ENCODE peak calls at places on chromosome 9, in nine cellular contexts. V is astrocyte of the spinal cord, Q is amygdala, W is NCI-H1436 treated with DMSO at 0.1 percent for 48 hours, U is pancreas, O is tibial artery, S is AG20443, J is activated T-cell treated with anti-CD3 and anti-CD28 coated beads for 24 hours, L is SW480. Y is an unnamed sample.

GRCh38 chr9:130939405-130939941 is 426 bp upstream of the FIBCD1 start:
- DNase-seq in V (no peak), Q (no peak), W (no peak), U (no peak), O (no peak), S (peak; percentile 40), J (no peak), L (no peak), Y (no peak)

GRCh38 chr9:130660683-130661460 is 3.5 kb upstream of the PRDM12 start:
- DNase-seq in V (no peak), Q (no peak), W (no peak), U (no peak), O (no peak), S (no peak), J (no peak), L (no peak), Y (no peak)

GRCh38 chr9:35406183-35406959 is 83.5 kb upstream of the RUSC2 start:
- DNase-seq in V (no peak), Q (no peak), W (no peak), U (peak; percentile 59), O (no peak), S (no peak), J (peak; percentile 15), L (no peak), Y (no peak)

GRCh38 chr9:32928145-32928763 is 73.2 kb downstream of the APTX start:
- DNase-seq in V (no peak), Q (no peak), W (no peak), U (no peak), O (no peak), S (no peak), J (no peak), L (no peak), Y (no peak)

GRCh38 chr9:112327718-112328450 is 5.5 kb downstream of the PTBP3 start:
- DNase-seq in V (no peak), Q (no peak), W (no peak), U (no peak), O (no peak), S (no peak), J (no peak), L (no peak), Y (no peak)

GRCh38 chr9:110476251-110476650 is 103.3 kb downstream of the SVEP1 start:
- DNase-seq in V (no peak), Q (no peak), W (no peak), U (no peak), O (no peak), S (no peak), J (no peak), L (no peak), Y (no peak)

GRCh38 chr9:128113526-128114325 is 13.8 kb downstream of the PTGES2 start:
- DNase-seq in V (no peak), Q (no peak), W (no peak), U (no peak), O (no peak), S (no peak), J (no peak), L (no peak), Y (no peak)

GRCh38 chr9:79946718-79947117 is 375.0 kb downstream of the TLE4 start:
- DNase-seq in V (peak; percentile 51), Q (no peak), W (no peak), U (no peak), O (no peak), S (no peak), J (no peak), L (no peak), Y (no peak)

GRCh38 chr9:129919836-129920235 is 84.6 kb downstream of the USP20 start:
- DNase-seq in V (no peak), Q (no peak), W (no peak), U (no peak), O (no peak), S (no peak), J (no peak), L (no peak), Y (no peak)

GRCh38 chr9:37639109-37639748 is 11.5 kb upstream of the FRMPD1 start:
- DNase-seq in V (peak; percentile 1), Q (no peak), W (no peak), U (no peak), O (no peak), S (peak; percentile 59), J (no peak), L (no peak), Y (no peak)

GRCh38 chr9:89743216-89743575 is 138.4 kb downstream of the GADD45G start:
- DNase-seq in V (no peak), Q (no peak), W (no peak), U (no peak), O (no peak), S (no peak), J (no peak), L (peak; percentile 16), Y (no peak)

GRCh38 chr9:100474082-100474949 is 1.4 kb downstream of the TMEFF1 start:
- DNase-seq in V (no peak), Q (no peak), W (no peak), U (no peak), O (peak; percentile 20), S (no peak), J (no peak), L (no peak), Y (no peak)

GRCh38 chr9:120032639-120033038 is 547.3 kb downstream of the CDK5RAP2 start:
- DNase-seq in V (no peak), Q (no peak), W (no peak), U (no peak), O (no peak), S (peak; percentile 24), J (no peak), L (no peak), Y (no peak)

GRCh38 chr9:69936427-69936826 is 107.2 kb upstream of the MAMDC2 start:
- DNase-seq in V (peak; percentile 70), Q (no peak), W (no peak), U (no peak), O (no peak), S (no peak), J (no peak), L (peak; percentile 20), Y (no peak)

Y was measured in activated B cell treated with CpG ODN at 0.5 μM for 24 hours.